ENCODE peak calls at places on chromosomes 4 and X, in five cellular contexts. One of them, this sample, is unnamed.

GRCh38 chr4:183798921-183799307 is 106.2 kb upstream of the STOX2 start:
- DNase-seq in uterus: no peak
- DNase-seq in LHCN-M2: no peak
- DNase-seq in glomerular endothelial cell: no peak
- DNase-seq in choroid plexus epithelial cell: no peak
- DNase-seq in this sample: no peak

GRCh38 chr4:123833156-123833555 is 436.6 kb downstream of the SPRY1 start:
- DNase-seq in uterus: no peak
- DNase-seq in choroid plexus epithelial cell: no peak
- DNase-seq in LHCN-M2: no peak
- DNase-seq in glomerular endothelial cell: no peak
- DNase-seq in this sample: peak; percentile 59

GRCh38 chr4:183659919-183660318 is 826 bp downstream of the TRAPPC11 start:
- DNase-seq in LHCN-M2: no peak
- DNase-seq in glomerular endothelial cell: no peak
- DNase-seq in choroid plexus epithelial cell: peak; percentile 10
- DNase-seq in uterus: no peak
- DNase-seq in this sample: peak; percentile 23

GRCh38 chr4:67130411-67130810 is 414.9 kb downstream of the CENPC start:
- DNase-seq in uterus: no peak
- DNase-seq in LHCN-M2: peak; percentile 87
- DNase-seq in choroid plexus epithelial cell: no peak
- DNase-seq in glomerular endothelial cell: no peak
- DNase-seq in this sample: no peak

GRCh38 chr4:575281-576141 is 584 bp downstream of the TMEM271 start:
- DNase-seq in uterus: no peak
- DNase-seq in LHCN-M2: no peak
- DNase-seq in choroid plexus epithelial cell: peak; percentile 80
- DNase-seq in glomerular endothelial cell: no peak
- DNase-seq in this sample: peak; percentile 71

GRCh38 chr4:102717448-102718092 is 43.2 kb downstream of the MANBA start:
- DNase-seq in glomerular endothelial cell: no peak
- DNase-seq in choroid plexus epithelial cell: peak; percentile 28
- DNase-seq in LHCN-M2: peak; percentile 51
- DNase-seq in uterus: no peak
- DNase-seq in this sample: no peak

GRCh38 chr4:120720354-120720753 is 202.2 kb downstream of the PRDM5 start:
- DNase-seq in uterus: no peak
- DNase-seq in choroid plexus epithelial cell: no peak
- DNase-seq in LHCN-M2: no peak
- DNase-seq in glomerular endothelial cell: no peak
- DNase-seq in this sample: no peak

GRCh38 chrX:16807976-16808542 is 21.8 kb downstream of the TXLNG start:
- DNase-seq in LHCN-M2: peak; percentile 58
- DNase-seq in glomerular endothelial cell: no peak
- DNase-seq in uterus: peak; percentile 39
- DNase-seq in choroid plexus epithelial cell: peak; percentile 65
- DNase-seq in this sample: no peak

GRCh38 chr4:3623106-3623505 is 90.9 kb upstream of the LRPAP1 start:
- DNase-seq in uterus: no peak
- DNase-seq in LHCN-M2: no peak
- DNase-seq in choroid plexus epithelial cell: no peak
- DNase-seq in glomerular endothelial cell: no peak
- DNase-seq in this sample: no peak

GRCh38 chr4:174107749-174108354 is 175.6 kb downstream of the FBXO8 start:
- DNase-seq in LHCN-M2: no peak
- DNase-seq in glomerular endothelial cell: no peak
- DNase-seq in uterus: no peak
- DNase-seq in choroid plexus epithelial cell: no peak
- DNase-seq in this sample: peak; percentile 20

GRCh38 chr4:169315530-169316306 is 45.0 kb upstream of the SH3RF1 start:
- DNase-seq in uterus: no peak
- DNase-seq in LHCN-M2: peak; percentile 62
- DNase-seq in glomerular endothelial cell: no peak
- DNase-seq in choroid plexus epithelial cell: peak; percentile 72
- DNase-seq in this sample: no peak

GRCh38 chrX:134794692-134795091 is 136.4 kb upstream of the PLAC1 start:
- DNase-seq in LHCN-M2: no peak
- DNase-seq in uterus: no peak
- DNase-seq in choroid plexus epithelial cell: no peak
- DNase-seq in glomerular endothelial cell: no peak
- DNase-seq in this sample: no peak

GRCh38 chr4:154344686-154345085 is 146.9 kb downstream of the DCHS2 start:
- DNase-seq in choroid plexus epithelial cell: no peak
- DNase-seq in glomerular endothelial cell: no peak
- DNase-seq in LHCN-M2: no peak
- DNase-seq in uterus: no peak
- DNase-seq in this sample: no peak

GRCh38 chrX:118569676-118570075 is 74.1 kb downstream of the DOCK11 start:
- DNase-seq in uterus: no peak
- DNase-seq in glomerular endothelial cell: no peak
- DNase-seq in choroid plexus epithelial cell: no peak
- DNase-seq in LHCN-M2: no peak
- DNase-seq in this sample: no peak

GRCh38 chr4:68348577-68348976 is 1.3 kb downstream of the YTHDC1 start:
- DNase-seq in uterus: no peak
- DNase-seq in choroid plexus epithelial cell: no peak
- DNase-seq in glomerular endothelial cell: no peak
- DNase-seq in LHCN-M2: no peak
- DNase-seq in this sample: no peak

GRCh38 chr4:76576824-76577223 is 141.8 kb downstream of the SHROOM3 start:
- DNase-seq in LHCN-M2: no peak
- DNase-seq in choroid plexus epithelial cell: no peak
- DNase-seq in uterus: no peak
- DNase-seq in glomerular endothelial cell: no peak
- DNase-seq in this sample: no peak